ENCODE peak calls at places on chromosomes 5 and 9, in ten cellular contexts. K is K562; W is amniotic stem cell; R is stimulated activated CD8-positive, alpha-beta memory T cell treated with anti-CD3 and anti-CD28 coated beads, Interleukin-7, amount 100 ng/mL, for 24 hours; J is cardiac fibroblast; Q is hepatocyte; Y is A549; I is NCI-H345; N is NCI-H2029 treated with DMSO at 0.1 percent for 48 hours; S is T-cell. V is an unnamed sample.

GRCh38 chr5:94849821-94850736 is 231.6 kb downstream of the SLF1 start:
- DNase-seq in K (peak), W (peak), R (no peak), J (peak), Q (peak), Y (peak), I (peak), N (peak), S (no peak), V (peak)

GRCh38 chr5:41526699-41527098 is 16.3 kb upstream of the PLCXD3 start:
- DNase-seq in K (no peak), W (no peak), R (no peak), J (no peak), Q (no peak), Y (no peak), I (no peak), N (no peak), S (no peak), V (no peak)

GRCh38 chr5:100668511-100668910 is 133.3 kb downstream of the FAM174A start:
- DNase-seq in K (no peak), W (no peak), R (no peak), J (peak), Q (no peak), Y (no peak), I (no peak), N (no peak), S (no peak), V (no peak)

GRCh38 chr5:162699361-162699760 is 631.8 kb downstream of the GABRG2 start:
- DNase-seq in K (no peak), W (no peak), R (no peak), J (peak), Q (no peak), Y (no peak), I (no peak), N (no peak), S (no peak), V (no peak)

GRCh38 chr9:27654629-27655285 is 81.5 kb upstream of the C9orf72 start:
- DNase-seq in K (no peak), W (no peak), R (no peak), J (no peak), Q (no peak), Y (no peak), I (no peak), N (no peak), S (no peak), V (no peak)

GRCh38 chr9:113898151-113898550 is 22.0 kb downstream of the ZNF618 start:
- DNase-seq in K (no peak), W (no peak), R (no peak), J (no peak), Q (no peak), Y (no peak), I (no peak), N (no peak), S (no peak), V (no peak)

GRCh38 chr9:124478014-124478753 is 27.9 kb downstream of the ADGRD2 start:
- DNase-seq in K (no peak), W (no peak), R (no peak), J (no peak), Q (no peak), Y (no peak), I (peak), N (no peak), S (no peak), V (no peak)

GRCh38 chr9:120877276-120878034 is 467 bp upstream of the PHF19 start:
- DNase-seq in K (peak), W (no peak), R (peak), J (peak), Q (peak), Y (peak), I (peak), N (peak), S (peak), V (peak)

GRCh38 chr9:124506433-124506832 is 766 bp downstream of the NR5A1 start:
- DNase-seq in K (no peak), W (no peak), R (no peak), J (no peak), Q (no peak), Y (no peak), I (no peak), N (no peak), S (no peak), V (no peak)

V was measured in NCI-H146.